ENCODE peak calls at places on chromosomes 4 and X, in seven cellular contexts. One of them, this sample, is unnamed.

GRCh38 chr4:149961876-149962597 is 116.2 kb upstream of the DCLK2 start:
- DNase-seq in mesenchymal stem cell: peak; percentile 83
- DNase-seq in mesendoderm: no peak
- DNase-seq in IMR-90: peak; percentile 83
- DNase-seq in trophoblast cell: no peak
- DNase-seq in H9: no peak
- DNase-seq in H1: no peak
- DNase-seq in this sample: no peak

GRCh38 chrX:63434206-63434605 is 83.1 kb upstream of the SPIN4 start:
- DNase-seq in IMR-90: no peak
- DNase-seq in mesenchymal stem cell: no peak
- DNase-seq in mesendoderm: no peak
- DNase-seq in H9: no peak
- DNase-seq in trophoblast cell: peak; percentile 71
- DNase-seq in H1: no peak
- DNase-seq in this sample: no peak

GRCh38 chrX:44890247-44890646 is 17.3 kb downstream of the KDM6A start:
- DNase-seq in mesenchymal stem cell: no peak
- DNase-seq in trophoblast cell: no peak
- DNase-seq in H9: no peak
- DNase-seq in mesendoderm: no peak
- DNase-seq in H1: no peak
- DNase-seq in IMR-90: no peak
- DNase-seq in this sample: no peak

GRCh38 chr4:124710911-124711310 is 1.6 kb downstream of the ANKRD50 start:
- DNase-seq in H9: no peak
- DNase-seq in H1: no peak
- DNase-seq in IMR-90: no peak
- DNase-seq in mesendoderm: no peak
- DNase-seq in trophoblast cell: no peak
- DNase-seq in mesenchymal stem cell: peak; percentile 28
- DNase-seq in this sample: no peak

GRCh38 chr4:24024597-24024996 is 134.8 kb upstream of the PPARGC1A start:
- DNase-seq in mesendoderm: no peak
- DNase-seq in H9: no peak
- DNase-seq in H1: no peak
- DNase-seq in mesenchymal stem cell: peak; percentile 39
- DNase-seq in IMR-90: peak; percentile 77
- DNase-seq in trophoblast cell: no peak
- DNase-seq in this sample: no peak

GRCh38 chr4:101418055-101418454 is 70.7 kb upstream of the PPP3CA start:
- DNase-seq in trophoblast cell: no peak
- DNase-seq in H1: no peak
- DNase-seq in mesendoderm: no peak
- DNase-seq in IMR-90: no peak
- DNase-seq in mesenchymal stem cell: peak; percentile 12
- DNase-seq in H9: no peak
- DNase-seq in this sample: no peak

GRCh38 chrX:115330498-115331138 is 41.1 kb downstream of the LUZP4 start:
- DNase-seq in trophoblast cell: peak; percentile 25
- DNase-seq in IMR-90: peak; percentile 76
- DNase-seq in H1: no peak
- DNase-seq in mesenchymal stem cell: peak; percentile 67
- DNase-seq in H9: peak; percentile 64
- DNase-seq in mesendoderm: peak; percentile 67
- DNase-seq in this sample: no peak

GRCh38 chrX:53249387-53250042 is 24.5 kb upstream of the KDM5C start:
- DNase-seq in IMR-90: no peak
- DNase-seq in mesendoderm: no peak
- DNase-seq in mesenchymal stem cell: no peak
- DNase-seq in H1: no peak
- DNase-seq in trophoblast cell: peak; percentile 10
- DNase-seq in H9: no peak
- DNase-seq in this sample: no peak

GRCh38 chr4:151687021-151687640 is 73.7 kb downstream of the GATB start:
- DNase-seq in mesendoderm: peak; percentile 75
- DNase-seq in H1: no peak
- DNase-seq in H9: no peak
- DNase-seq in IMR-90: no peak
- DNase-seq in trophoblast cell: no peak
- DNase-seq in mesenchymal stem cell: no peak
- DNase-seq in this sample: no peak

GRCh38 chr4:95181446-95182306 is 367.1 kb downstream of the UNC5C start:
- DNase-seq in H1: peak; percentile 59
- DNase-seq in mesendoderm: peak; percentile 93
- DNase-seq in trophoblast cell: no peak
- DNase-seq in H9: peak; percentile 74
- DNase-seq in IMR-90: peak; percentile 2
- DNase-seq in mesenchymal stem cell: peak; percentile 54
- DNase-seq in this sample: peak; percentile 68

GRCh38 chrX:149152941-149153340 is 352.2 kb downstream of the IDS start:
- DNase-seq in trophoblast cell: no peak
- DNase-seq in H9: no peak
- DNase-seq in H1: no peak
- DNase-seq in mesendoderm: no peak
- DNase-seq in IMR-90: no peak
- DNase-seq in mesenchymal stem cell: no peak
- DNase-seq in this sample: no peak

GRCh38 chrX:154457491-154458115 is 478 bp upstream of the PLXNA3 start:
- DNase-seq in H1: peak; percentile 65
- DNase-seq in mesenchymal stem cell: no peak
- DNase-seq in mesendoderm: peak; percentile 51
- DNase-seq in IMR-90: no peak
- DNase-seq in trophoblast cell: peak; percentile 43
- DNase-seq in H9: peak; percentile 75
- DNase-seq in this sample: no peak

GRCh38 chr4:125101706-125102105 is 213.0 kb upstream of the FAT4 start:
- DNase-seq in mesendoderm: no peak
- DNase-seq in IMR-90: no peak
- DNase-seq in mesenchymal stem cell: no peak
- DNase-seq in trophoblast cell: peak; percentile 37
- DNase-seq in H9: no peak
- DNase-seq in H1: no peak
- DNase-seq in this sample: no peak

GRCh38 chr4:183438458-183439113 is 5.8 kb upstream of the CDKN2AIP start:
- DNase-seq in mesenchymal stem cell: peak; percentile 76
- DNase-seq in trophoblast cell: peak; percentile 78
- DNase-seq in mesendoderm: no peak
- DNase-seq in H9: no peak
- DNase-seq in IMR-90: peak; percentile 97
- DNase-seq in H1: no peak
- DNase-seq in this sample: no peak

GRCh38 chr4:153275380-153276276 is 68.9 kb upstream of the MND1 start:
- DNase-seq in mesenchymal stem cell: no peak
- DNase-seq in H9: no peak
- DNase-seq in H1: no peak
- DNase-seq in mesendoderm: no peak
- DNase-seq in trophoblast cell: peak; percentile 8
- DNase-seq in IMR-90: no peak
- DNase-seq in this sample: no peak

GRCh38 chr4:185464184-185464583 is 7.3 kb downstream of the CCDC110 start:
- DNase-seq in H1: no peak
- DNase-seq in mesenchymal stem cell: no peak
- DNase-seq in H9: peak; percentile 51
- DNase-seq in IMR-90: no peak
- DNase-seq in mesendoderm: peak; percentile 67
- DNase-seq in trophoblast cell: no peak
- DNase-seq in this sample: no peak

GRCh38 chr4:114659386-114660008 is 60.9 kb downstream of the UGT8 start:
- DNase-seq in H1: peak; percentile 54
- DNase-seq in mesendoderm: peak; percentile 84
- DNase-seq in H9: peak; percentile 70
- DNase-seq in IMR-90: peak; percentile 64
- DNase-seq in mesenchymal stem cell: peak; percentile 60
- DNase-seq in trophoblast cell: peak; percentile 44
- DNase-seq in this sample: peak; percentile 53

GRCh38 chr4:88735554-88735953 is 37.9 kb upstream of the NAP1L5 start:
- DNase-seq in trophoblast cell: no peak
- DNase-seq in mesendoderm: no peak
- DNase-seq in H9: no peak
- DNase-seq in H1: no peak
- DNase-seq in mesenchymal stem cell: no peak
- DNase-seq in IMR-90: peak; percentile 40
- DNase-seq in this sample: no peak

GRCh38 chrX:74922922-74923321 is 2.3 kb downstream of the NEXMIF start:
- DNase-seq in trophoblast cell: no peak
- DNase-seq in H1: no peak
- DNase-seq in IMR-90: no peak
- DNase-seq in H9: no peak
- DNase-seq in mesendoderm: no peak
- DNase-seq in mesenchymal stem cell: no peak
- DNase-seq in this sample: no peak

GRCh38 chr4:7320413-7320812 is 114.3 kb downstream of the PSAPL1 start:
- DNase-seq in trophoblast cell: no peak
- DNase-seq in mesenchymal stem cell: no peak
- DNase-seq in mesendoderm: no peak
- DNase-seq in IMR-90: no peak
- DNase-seq in H1: no peak
- DNase-seq in H9: no peak
- DNase-seq in this sample: no peak

GRCh38 chr4:24070117-24070516 is 180.3 kb upstream of the PPARGC1A start:
- DNase-seq in IMR-90: peak; percentile 96
- DNase-seq in trophoblast cell: peak; percentile 7
- DNase-seq in mesendoderm: peak; percentile 35
- DNase-seq in H1: no peak
- DNase-seq in H9: no peak
- DNase-seq in mesenchymal stem cell: peak; percentile 86
- DNase-seq in this sample: no peak

GRCh38 chrX:48918644-48919340 is at the start of gene PIM2:
- DNase-seq in mesendoderm: peak; percentile 99
- DNase-seq in trophoblast cell: peak; percentile 82
- DNase-seq in H1: peak; percentile 82
- DNase-seq in H9: peak; percentile 95
- DNase-seq in IMR-90: peak; percentile 82
- DNase-seq in mesenchymal stem cell: peak; percentile 94
- DNase-seq in this sample: peak; percentile 87

GRCh38 chr4:138251904-138252303 is 9.8 kb upstream of the SLC7A11 start:
- DNase-seq in IMR-90: no peak
- DNase-seq in mesenchymal stem cell: no peak
- DNase-seq in mesendoderm: no peak
- DNase-seq in trophoblast cell: no peak
- DNase-seq in H1: no peak
- DNase-seq in H9: no peak
- DNase-seq in this sample: no peak

GRCh38 chr4:148344382-148344781 is 97.8 kb downstream of the NR3C2 start:
- DNase-seq in trophoblast cell: no peak
- DNase-seq in mesenchymal stem cell: no peak
- DNase-seq in H1: no peak
- DNase-seq in H9: no peak
- DNase-seq in mesendoderm: no peak
- DNase-seq in IMR-90: no peak
- DNase-seq in this sample: no peak

GRCh38 chr4:86043755-86044592 is 315.9 kb downstream of the MAPK10 start:
- DNase-seq in H9: no peak
- DNase-seq in H1: no peak
- DNase-seq in mesenchymal stem cell: peak; percentile 64
- DNase-seq in mesendoderm: peak; percentile 53
- DNase-seq in IMR-90: peak; percentile 55
- DNase-seq in trophoblast cell: peak; percentile 12
- DNase-seq in this sample: peak; percentile 17

DNA sequence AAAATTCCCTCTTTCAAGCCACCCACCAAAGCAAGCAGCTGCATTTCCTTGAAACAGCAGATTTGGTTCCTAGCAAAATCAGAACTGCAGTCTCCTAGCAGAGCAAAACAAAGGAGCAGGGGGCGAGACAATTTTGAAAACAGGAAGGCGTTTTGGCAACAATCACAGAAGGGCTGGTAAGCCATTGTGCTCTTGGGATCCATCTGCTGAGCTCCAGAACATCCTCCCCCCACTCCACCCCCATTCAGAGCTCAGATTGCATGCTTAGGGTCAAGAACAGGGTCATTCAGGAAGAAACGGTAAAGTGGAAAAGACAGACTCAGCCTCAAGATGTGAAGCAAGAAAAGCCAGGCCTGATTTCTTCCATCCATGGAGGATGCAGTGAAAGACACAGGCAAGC is 7.6 kb upstream of the PCDH19 start:
- DNase-seq in H9: no peak
- DNase-seq in H1: no peak
- DNase-seq in trophoblast cell: no peak
- DNase-seq in mesenchymal stem cell: no peak
- DNase-seq in IMR-90: no peak
- DNase-seq in mesendoderm: no peak
- DNase-seq in this sample: no peak
- H2BK5ac ChIP-seq in H9: no peak overlapping the region
- H2BK5ac ChIP-seq in H1: no peak overlapping the region
- H2BK5ac ChIP-seq in trophoblast cell: no peak overlapping the region
- H2BK5ac ChIP-seq in mesenchymal stem cell: no peak overlapping the region
- H2BK5ac ChIP-seq in IMR-90: no peak overlapping the region
- H2BK5ac ChIP-seq in mesendoderm: no peak overlapping the region
- H2BK5ac ChIP-seq in this sample: no peak overlapping the region

GRCh38 chrX:50967734-50968133 is 57.2 kb downstream of the BMP15 start:
- DNase-seq in trophoblast cell: no peak
- DNase-seq in H1: no peak
- DNase-seq in H9: no peak
- DNase-seq in IMR-90: no peak
- DNase-seq in mesenchymal stem cell: no peak
- DNase-seq in mesendoderm: no peak
- DNase-seq in this sample: no peak
- H2AK5ac ChIP-seq in trophoblast cell: no peak overlapping the region
- H2AK5ac ChIP-seq in H1: no peak overlapping the region
- H2AK5ac ChIP-seq in H9: no peak overlapping the region
- H2AK5ac ChIP-seq in IMR-90: no peak overlapping the region
- H2AK5ac ChIP-seq in mesenchymal stem cell: no peak overlapping the region
- H2AK5ac ChIP-seq in mesendoderm: no peak overlapping the region
- H2AK5ac ChIP-seq in this sample: no peak overlapping the region

GRCh38 chr4:26031704-26032103 is 117.7 kb downstream of the SMIM20 start:
- DNase-seq in IMR-90: no peak
- DNase-seq in H9: no peak
- DNase-seq in mesenchymal stem cell: no peak
- DNase-seq in mesendoderm: no peak
- DNase-seq in H1: no peak
- DNase-seq in trophoblast cell: no peak
- DNase-seq in this sample: no peak

GRCh38 chr4:26032142-26032541 is 118.1 kb downstream of the SMIM20 start:
- DNase-seq in trophoblast cell: no peak
- DNase-seq in IMR-90: peak; percentile 88
- DNase-seq in H1: no peak
- DNase-seq in mesendoderm: no peak
- DNase-seq in H9: no peak
- DNase-seq in mesenchymal stem cell: peak; percentile 58
- DNase-seq in this sample: no peak

GRCh38 chr4:26032572-26033320 is 118.7 kb downstream of the SMIM20 start:
- DNase-seq in H9: no peak
- DNase-seq in mesendoderm: no peak
- DNase-seq in H1: no peak
- DNase-seq in trophoblast cell: no peak
- DNase-seq in mesenchymal stem cell: peak; percentile 70
- DNase-seq in IMR-90: peak; percentile 91
- DNase-seq in this sample: no peak

GRCh38 chr4:26034849-26035248 is 120.8 kb downstream of the SMIM20 start:
- DNase-seq in H1: no peak
- DNase-seq in IMR-90: no peak
- DNase-seq in mesenchymal stem cell: no peak
- DNase-seq in trophoblast cell: no peak
- DNase-seq in H9: no peak
- DNase-seq in mesendoderm: no peak
- DNase-seq in this sample: no peak

GRCh38 chr4:26033389-26033788 is 119.4 kb downstream of the SMIM20 start:
- DNase-seq in H1: no peak
- DNase-seq in IMR-90: no peak
- DNase-seq in trophoblast cell: no peak
- DNase-seq in mesenchymal stem cell: no peak
- DNase-seq in mesendoderm: no peak
- DNase-seq in H9: no peak
- DNase-seq in this sample: no peak
- H2BK5ac ChIP-seq in H1: no peak overlapping the region
- H2BK5ac ChIP-seq in IMR-90: peak overlapping the region; percentile 74
- H2BK5ac ChIP-seq in trophoblast cell: no peak overlapping the region
- H2BK5ac ChIP-seq in mesenchymal stem cell: no peak overlapping the region
- H2BK5ac ChIP-seq in mesendoderm: no peak overlapping the region
- H2BK5ac ChIP-seq in H9: no peak overlapping the region
- H2BK5ac ChIP-seq in this sample: no peak overlapping the region

GRCh38 chr4:169143335-169143734 is 127.4 kb downstream of the SH3RF1 start:
- DNase-seq in IMR-90: no peak
- DNase-seq in trophoblast cell: no peak
- DNase-seq in H1: no peak
- DNase-seq in mesendoderm: no peak
- DNase-seq in H9: no peak
- DNase-seq in mesenchymal stem cell: no peak
- DNase-seq in this sample: no peak
- H2AK5ac ChIP-seq in IMR-90: no peak overlapping the region
- H2AK5ac ChIP-seq in trophoblast cell: no peak overlapping the region
- H2AK5ac ChIP-seq in H1: no peak overlapping the region
- H2AK5ac ChIP-seq in mesendoderm: no peak overlapping the region
- H2AK5ac ChIP-seq in H9: no peak overlapping the region
- H2AK5ac ChIP-seq in mesenchymal stem cell: no peak overlapping the region
- H2AK5ac ChIP-seq in this sample: no peak overlapping the region